ENCODE peak calls at places on chromosomes 2 and 18, in seven cellular contexts. One of them, this sample, is unnamed.

GRCh38 chr2:70936979-70937811 is 1.5 kb downstream of the ATP6V1B1 start:
- DNase-seq in tibial artery: peak; percentile 54
- DNase-seq in glutamatergic neuron: no peak
- DNase-seq in IMR-90: no peak
- DNase-seq in DND-41: no peak
- DNase-seq in GM10248: no peak
- DNase-seq in fibroblast of pulmonary artery: no peak
- DNase-seq in this sample: no peak

GRCh38 chr2:20501974-20502373 is 55.1 kb downstream of the RHOB start:
- DNase-seq in tibial artery: no peak
- DNase-seq in glutamatergic neuron: no peak
- DNase-seq in IMR-90: peak; percentile 100
- DNase-seq in DND-41: no peak
- DNase-seq in GM10248: no peak
- DNase-seq in fibroblast of pulmonary artery: peak; percentile 99
- DNase-seq in this sample: no peak

GRCh38 chr18:63553117-63553516 is 10.9 kb downstream of the SERPINB12 start:
- DNase-seq in tibial artery: no peak
- DNase-seq in glutamatergic neuron: no peak
- DNase-seq in IMR-90: peak; percentile 62
- DNase-seq in DND-41: no peak
- DNase-seq in GM10248: no peak
- DNase-seq in fibroblast of pulmonary artery: peak; percentile 62
- DNase-seq in this sample: no peak

GRCh38 chr18:48545690-48546365 is 7.0 kb downstream of the CTIF start:
- DNase-seq in tibial artery: peak; percentile 83
- DNase-seq in glutamatergic neuron: peak; percentile 83
- DNase-seq in IMR-90: peak; percentile 90
- DNase-seq in DND-41: no peak
- DNase-seq in GM10248: no peak
- DNase-seq in fibroblast of pulmonary artery: peak; percentile 90
- DNase-seq in this sample: no peak

GRCh38 chr2:235238537-235238936 is 255.3 kb upstream of the AGAP1 start:
- DNase-seq in tibial artery: no peak
- DNase-seq in glutamatergic neuron: no peak
- DNase-seq in IMR-90: peak; percentile 46
- DNase-seq in DND-41: no peak
- DNase-seq in GM10248: no peak
- DNase-seq in fibroblast of pulmonary artery: peak; percentile 92
- DNase-seq in this sample: no peak

GRCh38 chr2:170148161-170148560 is 29.8 kb upstream of the MYO3B start:
- DNase-seq in tibial artery: no peak
- DNase-seq in glutamatergic neuron: no peak
- DNase-seq in IMR-90: peak; percentile 14
- DNase-seq in DND-41: no peak
- DNase-seq in GM10248: no peak
- DNase-seq in fibroblast of pulmonary artery: peak; percentile 24
- DNase-seq in this sample: no peak

GRCh38 chr2:155485141-155485842 is 786.8 kb downstream of the KCNJ3 start:
- DNase-seq in tibial artery: no peak
- DNase-seq in glutamatergic neuron: no peak
- DNase-seq in IMR-90: no peak
- DNase-seq in DND-41: no peak
- DNase-seq in GM10248: no peak
- DNase-seq in fibroblast of pulmonary artery: no peak
- DNase-seq in this sample: no peak

GRCh38 chr2:29401994-29402393 is 286.8 kb downstream of the CLIP4 start:
- DNase-seq in tibial artery: no peak
- DNase-seq in glutamatergic neuron: no peak
- DNase-seq in IMR-90: no peak
- DNase-seq in DND-41: no peak
- DNase-seq in GM10248: no peak
- DNase-seq in fibroblast of pulmonary artery: no peak
- DNase-seq in this sample: no peak

GRCh38 chr18:33288082-33288716 is 152.3 kb downstream of the CCDC178 start:
- DNase-seq in tibial artery: no peak
- DNase-seq in glutamatergic neuron: no peak
- DNase-seq in IMR-90: no peak
- DNase-seq in DND-41: no peak
- DNase-seq in GM10248: no peak
- DNase-seq in fibroblast of pulmonary artery: no peak
- DNase-seq in this sample: no peak

GRCh38 chr2:96241901-96242611 is 23.7 kb downstream of the TMEM127 start:
- DNase-seq in tibial artery: no peak
- DNase-seq in glutamatergic neuron: no peak
- DNase-seq in IMR-90: peak; percentile 86
- DNase-seq in DND-41: peak; percentile 17
- DNase-seq in GM10248: peak; percentile 73
- DNase-seq in fibroblast of pulmonary artery: peak; percentile 90
- DNase-seq in this sample: peak; percentile 79

GRCh38 chr2:2749206-2749598 is 418.1 kb upstream of the MYT1L start:
- DNase-seq in tibial artery: no peak
- DNase-seq in glutamatergic neuron: no peak
- DNase-seq in IMR-90: no peak
- DNase-seq in DND-41: no peak
- DNase-seq in GM10248: no peak
- DNase-seq in fibroblast of pulmonary artery: no peak
- DNase-seq in this sample: no peak

GRCh38 chr2:68412127-68412819 is 47.2 kb downstream of the PLEK start:
- DNase-seq in tibial artery: no peak
- DNase-seq in glutamatergic neuron: no peak
- DNase-seq in IMR-90: no peak
- DNase-seq in DND-41: no peak
- DNase-seq in GM10248: no peak
- DNase-seq in fibroblast of pulmonary artery: no peak
- DNase-seq in this sample: no peak

GRCh38 chr2:160977376-160977775 is 182.9 kb upstream of the TANK start:
- DNase-seq in tibial artery: no peak
- DNase-seq in glutamatergic neuron: no peak
- DNase-seq in IMR-90: no peak
- DNase-seq in DND-41: no peak
- DNase-seq in GM10248: no peak
- DNase-seq in fibroblast of pulmonary artery: no peak
- DNase-seq in this sample: no peak

GRCh38 chr18:51107594-51108305 is 77.7 kb downstream of the SMAD4 start:
- DNase-seq in tibial artery: no peak
- DNase-seq in glutamatergic neuron: no peak
- DNase-seq in IMR-90: peak; percentile 10
- DNase-seq in DND-41: no peak
- DNase-seq in GM10248: no peak
- DNase-seq in fibroblast of pulmonary artery: no peak
- DNase-seq in this sample: peak; percentile 36

GRCh38 chr18:51108330-51108729 is 78.3 kb downstream of the SMAD4 start:
- DNase-seq in tibial artery: no peak
- DNase-seq in glutamatergic neuron: no peak
- DNase-seq in IMR-90: no peak
- DNase-seq in DND-41: no peak
- DNase-seq in GM10248: no peak
- DNase-seq in fibroblast of pulmonary artery: no peak
- DNase-seq in this sample: no peak

GRCh38 chr18:51107082-51107481 is 77.1 kb downstream of the SMAD4 start:
- DNase-seq in tibial artery: no peak
- DNase-seq in glutamatergic neuron: no peak
- DNase-seq in IMR-90: no peak
- DNase-seq in DND-41: no peak
- DNase-seq in GM10248: no peak
- DNase-seq in fibroblast of pulmonary artery: no peak
- DNase-seq in this sample: peak; percentile 17

DNA sequence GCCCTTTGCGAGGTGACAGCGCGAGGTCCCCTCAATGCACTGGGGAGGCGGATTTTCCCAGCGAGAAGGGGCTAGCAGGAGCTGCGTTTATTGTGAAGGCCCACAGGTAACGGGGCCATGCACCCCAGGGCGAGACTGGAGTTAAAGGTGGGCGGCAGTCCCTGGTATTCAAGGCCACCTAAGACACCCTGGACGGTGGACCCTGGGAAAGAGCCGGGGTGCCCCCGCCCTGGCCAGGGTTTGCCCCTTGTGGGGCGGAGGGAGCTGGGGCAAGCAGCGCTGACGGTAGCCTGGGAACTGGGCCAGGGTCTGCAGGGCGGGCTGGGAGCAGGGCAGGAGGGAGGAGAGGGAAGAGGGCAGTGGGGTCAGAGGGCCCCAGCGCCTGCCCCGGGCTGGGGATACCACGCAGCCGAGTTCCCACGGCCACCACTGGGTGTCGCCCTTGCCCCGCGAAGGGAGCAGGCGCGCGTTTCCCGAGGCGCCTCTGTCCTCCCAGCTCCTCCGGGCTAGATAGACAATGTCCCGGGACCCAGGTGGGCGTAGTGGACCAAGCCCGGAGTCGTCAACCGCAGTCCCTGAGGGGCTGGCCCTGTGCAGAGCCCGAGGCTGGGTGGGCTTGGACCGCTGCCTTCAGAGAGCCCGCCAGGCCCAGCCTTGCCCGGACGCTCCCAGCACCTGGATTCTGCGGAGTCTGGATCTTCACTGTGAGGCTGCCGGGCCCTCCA is 80.2 kb downstream of the SMAD4 start:
- DNase-seq in tibial artery: no peak
- DNase-seq in glutamatergic neuron: peak; percentile 89
- DNase-seq in IMR-90: peak; percentile 5
- DNase-seq in DND-41: peak; percentile 29
- DNase-seq in GM10248: peak; percentile 89
- DNase-seq in fibroblast of pulmonary artery: peak; percentile 43
- DNase-seq in this sample: peak; percentile 75
- TF ChIP-seq CTCF in tibial artery: peak; percentile 80
- TF ChIP-seq CTCF in glutamatergic neuron: peak; percentile 95
- TF ChIP-seq CTCF in IMR-90: peak; percentile 87
- TF ChIP-seq CTCF in DND-41: peak; percentile 62
- TF ChIP-seq CTCF in GM10248: peak; percentile 94
- TF ChIP-seq CTCF in fibroblast of pulmonary artery: peak; percentile 77
- TF ChIP-seq CTCF in this sample: peak; percentile 96

DNA sequence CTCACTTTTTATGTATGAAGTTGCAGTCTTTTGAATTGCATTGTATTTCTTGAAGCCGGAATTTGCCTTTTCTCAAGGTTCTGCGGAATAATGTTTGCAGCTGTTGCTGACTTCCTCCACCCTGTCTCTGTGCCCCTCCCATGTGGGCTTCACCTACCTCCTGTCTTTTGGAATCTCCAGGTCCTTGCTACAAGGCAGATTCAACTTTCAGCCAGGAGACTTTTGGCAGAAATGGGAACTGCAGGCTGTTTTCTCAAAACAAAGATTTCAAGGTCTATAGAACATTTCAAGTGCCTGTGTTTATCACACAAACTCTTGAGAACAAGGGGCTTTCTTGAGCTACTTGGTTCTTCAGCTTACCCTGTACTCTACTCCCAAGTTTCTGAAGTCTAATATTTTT is 25.6 kb downstream of the ZNF236 start:
- DNase-seq in tibial artery: no peak
- DNase-seq in glutamatergic neuron: no peak
- DNase-seq in IMR-90: no peak
- DNase-seq in DND-41: no peak
- DNase-seq in GM10248: no peak
- DNase-seq in fibroblast of pulmonary artery: no peak
- DNase-seq in this sample: no peak
- TF ChIP-seq CTCF in tibial artery: no peak
- TF ChIP-seq CTCF in glutamatergic neuron: peak; percentile 42
- TF ChIP-seq CTCF in IMR-90: no peak
- TF ChIP-seq CTCF in DND-41: no peak
- TF ChIP-seq CTCF in GM10248: no peak
- TF ChIP-seq CTCF in fibroblast of pulmonary artery: peak; percentile 20
- TF ChIP-seq CTCF in this sample: no peak

GRCh38 chr2:258933-259332 is 4.9 kb downstream of the SH3YL1 start:
- DNase-seq in tibial artery: no peak
- DNase-seq in glutamatergic neuron: peak; percentile 36
- DNase-seq in IMR-90: no peak
- DNase-seq in DND-41: no peak
- DNase-seq in GM10248: no peak
- DNase-seq in fibroblast of pulmonary artery: no peak
- DNase-seq in this sample: no peak

GRCh38 chr2:257429-257828 is 6.4 kb downstream of the SH3YL1 start:
- DNase-seq in tibial artery: no peak
- DNase-seq in glutamatergic neuron: no peak
- DNase-seq in IMR-90: no peak
- DNase-seq in DND-41: no peak
- DNase-seq in GM10248: no peak
- DNase-seq in fibroblast of pulmonary artery: no peak
- DNase-seq in this sample: no peak

GRCh38 chr2:256094-256493 is 7.7 kb downstream of the SH3YL1 start:
- DNase-seq in tibial artery: no peak
- DNase-seq in glutamatergic neuron: no peak
- DNase-seq in IMR-90: no peak
- DNase-seq in DND-41: no peak
- DNase-seq in GM10248: no peak
- DNase-seq in fibroblast of pulmonary artery: no peak
- DNase-seq in this sample: no peak

GRCh38 chr2:259789-260331 is 4.0 kb downstream of the SH3YL1 start:
- DNase-seq in tibial artery: no peak
- DNase-seq in glutamatergic neuron: no peak
- DNase-seq in IMR-90: no peak
- DNase-seq in DND-41: no peak
- DNase-seq in GM10248: no peak
- DNase-seq in fibroblast of pulmonary artery: no peak
- DNase-seq in this sample: no peak

DNA sequence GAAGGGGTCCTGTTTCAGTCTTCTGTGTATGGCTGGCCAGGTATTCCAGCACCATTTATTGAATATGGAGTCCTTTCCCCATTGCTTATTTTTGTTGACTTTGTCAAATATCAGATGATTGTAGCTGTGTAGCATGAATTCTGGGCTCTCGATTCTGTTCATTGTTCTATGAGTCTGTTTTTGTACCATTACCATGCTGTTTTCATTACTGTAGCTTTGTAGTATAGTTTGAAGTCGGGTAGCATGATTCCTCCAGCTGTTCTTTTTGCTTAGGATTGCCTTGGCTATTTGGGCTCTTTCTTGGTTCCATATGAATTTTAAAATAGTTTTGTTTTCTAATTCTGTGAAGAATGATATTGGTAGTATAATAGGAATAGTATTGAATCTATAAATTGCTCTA is 6.0 kb downstream of the SH3YL1 start:
- DNase-seq in tibial artery: no peak
- DNase-seq in glutamatergic neuron: no peak
- DNase-seq in IMR-90: no peak
- DNase-seq in DND-41: no peak
- DNase-seq in GM10248: no peak
- DNase-seq in fibroblast of pulmonary artery: no peak
- DNase-seq in this sample: no peak
- TF ChIP-seq CTCF in tibial artery: no peak
- TF ChIP-seq CTCF in glutamatergic neuron: no peak
- TF ChIP-seq CTCF in IMR-90: no peak
- TF ChIP-seq CTCF in DND-41: no peak
- TF ChIP-seq CTCF in GM10248: no peak
- TF ChIP-seq CTCF in fibroblast of pulmonary artery: no peak
- TF ChIP-seq CTCF in this sample: no peak

DNA sequence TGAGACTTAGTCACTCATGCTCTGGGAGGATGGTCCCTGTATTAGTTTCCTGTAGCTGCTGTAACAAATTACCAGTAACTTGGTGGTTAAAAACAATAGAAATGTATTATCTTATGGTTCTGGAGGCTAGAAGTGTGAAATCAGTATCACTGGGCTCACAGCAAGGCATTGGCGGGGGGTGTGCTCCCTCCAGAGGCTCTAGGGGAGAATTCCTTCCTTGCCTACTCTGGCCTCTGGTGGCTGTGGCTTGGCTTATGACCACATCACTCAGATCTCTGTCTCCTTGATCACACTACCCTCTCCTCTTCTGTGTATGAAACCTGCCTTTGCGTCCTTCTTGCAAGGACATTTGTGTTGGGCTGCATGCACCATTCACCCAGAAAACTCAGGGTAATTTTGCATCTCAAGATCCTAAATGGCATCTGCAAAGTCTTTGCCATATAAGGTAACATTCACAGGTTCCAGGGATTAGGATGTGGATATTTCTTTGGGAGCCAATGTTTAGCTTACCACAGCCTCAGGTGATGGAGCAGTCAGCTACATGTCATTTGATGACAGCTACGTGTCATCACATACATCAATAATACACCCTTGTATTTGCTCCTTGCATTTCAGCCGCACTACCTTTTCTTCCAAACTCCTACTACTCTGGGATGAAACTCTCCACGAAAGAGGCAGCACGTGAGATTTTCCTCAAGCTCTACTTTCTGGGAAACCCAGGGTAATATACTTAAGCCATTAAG is 49.6 kb upstream of the POU3F3 start:
- DNase-seq in tibial artery: no peak
- DNase-seq in glutamatergic neuron: no peak
- DNase-seq in IMR-90: no peak
- DNase-seq in DND-41: no peak
- DNase-seq in GM10248: no peak
- DNase-seq in fibroblast of pulmonary artery: no peak
- DNase-seq in this sample: no peak
- TF ChIP-seq CTCF in tibial artery: no peak
- TF ChIP-seq CTCF in glutamatergic neuron: no peak
- TF ChIP-seq CTCF in IMR-90: no peak
- TF ChIP-seq CTCF in DND-41: no peak
- TF ChIP-seq CTCF in GM10248: no peak
- TF ChIP-seq CTCF in fibroblast of pulmonary artery: no peak
- TF ChIP-seq CTCF in this sample: no peak